ENCODE peak calls at places on chromosomes 5 and 9, in eight cellular contexts. G, Q, S, I, M, N, K and T are unnamed samples.

GRCh38 chr5:175195698-175196656 is 248.0 kb downstream of the DRD1 start:
- DNase-seq in M (no peak), G (no peak), I (no peak), K (peak; percentile 71), N (no peak), S (no peak), Q (no peak), T (no peak)

GRCh38 chr5:134138416-134139376 is 24.2 kb downstream of the TCF7 start:
- DNase-seq in S (no peak), K (no peak), M (peak; percentile 85), G (peak; percentile 62), Q (no peak), I (no peak), N (peak; percentile 56), T (no peak)

GRCh38 chr5:132226516-132227234 is 978 bp downstream of the P4HA2 start:
- DNase-seq in Q (no peak), S (no peak), K (no peak), N (no peak), I (no peak), M (peak; percentile 46), G (no peak), T (no peak)

GRCh38 chr5:91052977-91053732 is 330.0 kb downstream of the ARRDC3 start:
- DNase-seq in N (no peak), G (peak; percentile 46), S (no peak), M (no peak), K (no peak), Q (no peak), I (no peak), T (no peak)

GRCh38 chr9:131892162-131892707 is 152.4 kb upstream of the RAPGEF1 start:
- DNase-seq in I (no peak), N (no peak), S (no peak), M (no peak), K (no peak), G (no peak), Q (no peak), T (no peak)

GRCh38 chr5:138601444-138601843 is 26.2 kb upstream of the HSPA9 start:
- DNase-seq in I (peak; percentile 37), K (peak; percentile 61), S (no peak), Q (no peak), M (no peak), N (no peak), G (peak; percentile 92), T (no peak)

GRCh38 chr9:16405421-16405820 is 465.0 kb downstream of the BNC2 start:
- DNase-seq in S (no peak), M (no peak), K (no peak), I (no peak), Q (no peak), N (no peak), G (no peak), T (no peak)

GRCh38 chr9:115633099-115633498 is 515.1 kb upstream of the TNC start:
- DNase-seq in M (no peak), K (no peak), G (peak; percentile 68), I (no peak), N (no peak), S (no peak), Q (no peak), T (no peak)

GRCh38 chr9:32502996-32503395 is 23.0 kb downstream of the RIGI start:
- DNase-seq in N (no peak), I (no peak), K (no peak), M (no peak), S (no peak), G (no peak), Q (no peak), T (no peak)

GRCh38 chr5:159785639-159786038 is 130.6 kb upstream of the ADRA1B start:
- DNase-seq in Q (no peak), S (no peak), I (no peak), G (no peak), N (no peak), K (no peak), M (no peak), T (no peak)

GRCh38 chr5:135978212-135978631 is 23.4 kb upstream of the LECT2 start:
- DNase-seq in I (no peak), S (no peak), Q (no peak), K (peak; percentile 17), G (no peak), M (no peak), N (no peak), T (no peak)

GRCh38 chr9:94164756-94165549 is 80.7 kb downstream of the PTPDC1 start:
- DNase-seq in K (no peak), N (no peak), Q (no peak), S (no peak), G (no peak), M (no peak), I (no peak), T (no peak)

GRCh38 chr9:133133680-133134418 is 12.8 kb upstream of the RALGDS start:
- DNase-seq in N (peak; percentile 83), Q (peak; percentile 97), K (peak; percentile 95), G (peak; percentile 96), I (peak; percentile 97), S (peak; percentile 55), M (peak; percentile 88), T (peak; percentile 94)

GRCh38 chr9:95143591-95144561 is 173.6 kb downstream of the FANCC start:
- DNase-seq in N (no peak), S (no peak), M (no peak), G (no peak), Q (no peak), I (no peak), K (no peak), T (no peak)

GRCh38 chr5:39353714-39354399 is 10.4 kb downstream of the C9 start:
- DNase-seq in S (no peak), N (no peak), K (no peak), M (no peak), I (no peak), Q (no peak), G (no peak), T (no peak)